ENCODE peak calls at places on chromosomes 13 and 19, in six cellular contexts. F is left ventricle myocardium inferior; H is ovary; I is CD8-positive, alpha-beta T cell; J is stomach; T is tibial nerve. Z is an unnamed sample.

GRCh38 chr19:13429563-13429962 is 76.7 kb downstream of the CACNA1A start:
- DNase-seq in F (no peak), H (no peak), I (no peak), J (no peak), T (no peak), Z (no peak)

GRCh38 chr19:19404879-19405860 is at the start of gene GATAD2A:
- DNase-seq in F (peak; percentile 93), H (peak; percentile 97), I (peak; percentile 81), J (peak; percentile 96), T (peak; percentile 92), Z (peak; percentile 80)

GRCh38 chr13:68745517-68745916 is 1362.1 kb upstream of the ATXN8OS start:
- DNase-seq in F (no peak), H (no peak), I (no peak), J (no peak), T (no peak), Z (no peak)

GRCh38 chr19:47005873-47006272 is 13.8 kb upstream of the NPAS1 start:
- DNase-seq in F (no peak), H (no peak), I (no peak), J (no peak), T (no peak), Z (no peak)

GRCh38 chr19:48455171-48455907 is at the start of gene KCNJ14:
- DNase-seq in F (no peak), H (no peak), I (no peak), J (no peak), T (no peak), Z (no peak)

GRCh38 chr19:45526143-45526542 is 18.9 kb downstream of the VASP start:
- DNase-seq in F (peak; percentile 61), H (peak; percentile 91), I (no peak), J (peak; percentile 70), T (no peak), Z (no peak)

GRCh38 chr13:32309812-32310706 is 5.1 kb downstream of the ZAR1L start:
- DNase-seq in F (no peak), H (no peak), I (no peak), J (no peak), T (no peak), Z (peak; percentile 38)

GRCh38 chr13:114035583-114036501 is 62.0 kb upstream of the C13orf46 start:
- DNase-seq in F (peak; percentile 54), H (no peak), I (no peak), J (no peak), T (peak; percentile 51), Z (no peak)

GRCh38 chr13:75384881-75385707 is 96.9 kb downstream of the TBC1D4 start:
- DNase-seq in F (no peak), H (no peak), I (no peak), J (no peak), T (no peak), Z (no peak)

GRCh38 chr13:108194435-108194936 is 20.9 kb downstream of the LIG4 start:
- DNase-seq in F (no peak), H (no peak), I (no peak), J (no peak), T (no peak), Z (no peak)

GRCh38 chr19:45471866-45472556 is 4.2 kb downstream of the FOSB start:
- DNase-seq in F (no peak), H (no peak), I (no peak), J (no peak), T (no peak), Z (no peak)

GRCh38 chr19:1718382-1719315 is 34.7 kb upstream of the ONECUT3 start:
- DNase-seq in F (no peak), H (no peak), I (no peak), J (no peak), T (no peak), Z (no peak)

GRCh38 chr13:90738881-90739280 is 608.6 kb upstream of the MIR17HG start:
- DNase-seq in F (no peak), H (no peak), I (no peak), J (no peak), T (no peak), Z (no peak)

GRCh38 chr19:2337329-2337707 is 8.8 kb downstream of the SPPL2B start:
- DNase-seq in F (no peak), H (peak; percentile 86), I (no peak), J (no peak), T (no peak), Z (no peak)

GRCh38 chr13:51341232-51341631 is 1.7 kb downstream of the SERPINE3 start:
- DNase-seq in F (no peak), H (no peak), I (no peak), J (no peak), T (no peak), Z (no peak)

GRCh38 chr13:92804346-92804745 is 422.3 kb upstream of the GPC6 start:
- DNase-seq in F (no peak), H (no peak), I (no peak), J (no peak), T (no peak), Z (peak; percentile 42)

GRCh38 chr19:39307822-39308530 is 11.8 kb downstream of the IFNL1 start:
- DNase-seq in F (no peak), H (no peak), I (no peak), J (no peak), T (no peak), Z (no peak)

GRCh38 chr13:53138369-53139036 is 109.9 kb downstream of the OLFM4 start:
- DNase-seq in F (peak; percentile 36), H (no peak), I (no peak), J (no peak), T (peak; percentile 53), Z (no peak)

DNA sequence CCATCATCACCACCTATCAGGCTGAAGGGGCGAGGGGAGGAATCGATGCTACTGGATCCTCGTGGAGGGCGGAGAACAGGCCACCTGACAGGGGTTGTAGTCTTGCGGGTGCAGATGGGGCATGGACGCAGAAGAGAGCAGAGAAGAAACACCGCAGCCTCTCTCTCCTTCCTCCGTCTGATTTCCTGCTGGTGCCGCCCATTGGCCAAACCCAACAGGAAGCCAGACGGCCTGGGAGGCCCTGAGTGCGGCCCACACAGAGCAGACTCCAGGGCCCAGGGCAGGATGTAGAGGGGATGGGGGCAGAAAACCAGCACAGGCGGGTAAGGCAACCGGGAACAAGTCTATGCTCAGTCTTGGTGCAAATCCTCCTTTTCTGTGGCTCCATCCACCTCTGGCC is 15.4 kb downstream of the CEBPA start:
- DNase-seq in F (no peak), H (no peak), I (no peak), J (no peak), T (no peak), Z (no peak)
- H3K27ac ChIP-seq in F (no peak overlapping the region), H (no peak overlapping the region), I (no peak overlapping the region), J (peak overlapping the region; percentile 56), T (no peak overlapping the region), Z (no peak overlapping the region)

DNA sequence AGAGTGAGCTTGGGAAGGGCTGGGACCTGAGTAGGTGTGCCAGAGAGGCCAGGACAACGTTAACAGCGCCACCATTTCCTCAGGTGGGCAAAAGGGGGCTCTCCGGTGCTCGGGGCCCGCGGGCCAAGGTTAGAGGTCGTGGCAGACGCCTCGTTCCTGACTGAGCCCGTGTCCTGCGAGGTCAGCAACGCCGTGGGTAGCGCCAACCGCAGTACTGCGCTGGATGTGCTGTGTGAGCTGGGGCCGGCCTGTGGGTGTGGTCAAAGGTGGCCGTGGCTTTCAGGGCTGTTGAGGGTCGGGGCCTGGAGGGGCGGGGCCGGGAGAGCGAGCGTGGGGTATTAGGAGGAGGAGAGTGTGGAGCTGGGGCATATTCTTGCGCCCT is 3.7 kb downstream of the KIRREL2 start:
- DNase-seq in F (no peak), H (no peak), I (no peak), J (no peak), T (no peak), Z (no peak)
- TF ChIP-seq CTCF in F (no peak), H (no peak), I (no peak), J (no peak), T (no peak), Z (no peak)

DNA sequence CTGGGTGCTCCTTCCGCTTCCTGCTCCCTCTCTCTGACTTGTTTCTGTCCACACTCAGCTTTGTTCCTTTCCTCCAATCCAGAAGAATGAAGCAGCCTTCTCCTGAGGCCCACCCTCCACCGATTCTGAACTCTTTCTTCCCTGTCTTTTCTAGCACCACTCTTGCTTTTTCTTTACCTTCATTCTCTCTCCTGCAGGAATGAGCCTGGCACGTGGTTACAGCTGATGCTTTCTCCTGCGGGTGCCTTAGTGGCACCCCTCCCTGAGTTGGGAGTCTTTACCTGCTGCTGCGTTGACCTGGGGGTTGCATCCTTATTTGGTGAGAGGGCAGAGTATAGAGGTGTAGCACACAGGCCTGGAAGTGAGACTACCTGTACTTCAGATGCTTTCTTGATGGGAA is 6.2 kb downstream of the UBAC2 start:
- DNase-seq in F (no peak), H (no peak), I (no peak), J (no peak), T (no peak), Z (no peak)
- H3K4me1 ChIP-seq in F (peaks cover 37% of the 10 kb centered on the region), H (peaks cover 1% of the 10 kb centered on the region), I (peaks cover 86% of the 10 kb centered on the region), J (peaks cover 45% of the 10 kb centered on the region), T (peaks cover 15% of the 10 kb centered on the region), Z (peaks cover 5% of the 10 kb centered on the region)

GRCh38 chr19:29946645-29947044 is 4.6 kb downstream of the URI1 start:
- DNase-seq in F (no peak), H (no peak), I (no peak), J (no peak), T (no peak), Z (no peak)
- H3K27ac ChIP-seq in F (no peak overlapping the region), H (no peak overlapping the region), I (no peak overlapping the region), J (no peak overlapping the region), T (no peak overlapping the region), Z (no peak overlapping the region)

GRCh38 chr19:55339225-55340143 is at the start of gene KMT5C:
- DNase-seq in F (peak; percentile 100), H (peak; percentile 100), I (peak; percentile 100), J (peak; percentile 100), T (peak; percentile 100), Z (peak; percentile 100)
- TF ChIP-seq CTCF in F (peak; percentile 68), H (peak; percentile 36), I (no peak), J (no peak), T (peak; percentile 55), Z (peak; percentile 68)

GRCh38 chr19:33488826-33489225 is 32.8 kb downstream of the PEPD start:
- DNase-seq in F (no peak), H (no peak), I (no peak), J (no peak), T (no peak), Z (no peak)
- H3K4me1 ChIP-seq in F (peaks cover 11% of the 10 kb centered on the region), H (no peaks in the 10 kb centered on the region), I (no peaks in the 10 kb centered on the region), J (no peaks in the 10 kb centered on the region), T (no peaks in the 10 kb centered on the region), Z (no peaks in the 10 kb centered on the region)

GRCh38 chr19:18274776-18275356 is 614 bp upstream of the IQCN start:
- DNase-seq in F (peak; percentile 87), H (peak; percentile 95), I (no peak), J (peak; percentile 89), T (peak; percentile 76), Z (peak; percentile 30)

GRCh38 chr19:18271433-18271841 is 2.8 kb downstream of the IQCN start:
- DNase-seq in F (no peak), H (peak; percentile 71), I (no peak), J (no peak), T (no peak), Z (no peak)

GRCh38 chr19:18273566-18274302 is 518 bp downstream of the IQCN start:
- DNase-seq in F (no peak), H (no peak), I (no peak), J (no peak), T (no peak), Z (no peak)

GRCh38 chr19:18270304-18270703 is 3.9 kb downstream of the IQCN start:
- DNase-seq in F (no peak), H (no peak), I (no peak), J (no peak), T (no peak), Z (no peak)

GRCh38 chr19:18274303-18274775 is at the start of gene IQCN:
- DNase-seq in F (no peak), H (peak; percentile 74), I (peak; percentile 39), J (peak; percentile 50), T (no peak), Z (peak; percentile 40)
- H3K27ac ChIP-seq in F (peak within 1 kb of the TSS; percentile 84), H (peak within 1 kb of the TSS; percentile 13), I (no peak within 1 kb of the TSS), J (peak within 1 kb of the TSS; percentile 79), T (peak within 1 kb of the TSS; percentile 88), Z (no peak within 1 kb of the TSS)